ENCODE peak calls at places on chromosome 12, in four cellular contexts. X, S, N and W are unnamed samples.

GRCh38 chr12:132271755-132272092 is 57.7 kb downstream of the GALNT9 start:
- DNase-seq in X (no peak), S (no peak), N (no peak), W (no peak)

GRCh38 chr12:27305673-27306504 is 26.7 kb upstream of the BMAL2 start:
- DNase-seq in S (no peak), X (no peak), N (peak; percentile 28), W (peak; percentile 49)

GRCh38 chr12:109545826-109546225 is 27.5 kb downstream of the MMAB start:
- DNase-seq in S (no peak), X (no peak), N (no peak), W (no peak)

GRCh38 chr12:111359231-111359913 is 9.5 kb downstream of the PHETA1 start:
- DNase-seq in S (no peak), X (no peak), N (no peak), W (no peak)

GRCh38 chr12:56385873-56386272 is 23.2 kb upstream of the APOF start:
- DNase-seq in X (no peak), N (no peak), S (no peak), W (no peak)

GRCh38 chr12:130761537-130762318 is 45.6 kb upstream of the RIMBP2 start:
- DNase-seq in N (peak; percentile 54), S (peak; percentile 47), X (no peak), W (peak; percentile 72)

GRCh38 chr12:107126688-107127481 is 33.5 kb upstream of the CRY1 start:
- DNase-seq in N (no peak), S (no peak), X (no peak), W (no peak)

GRCh38 chr12:51896236-51896635 is 8.3 kb downstream of the ANKRD33 start:
- DNase-seq in S (no peak), N (no peak), X (no peak), W (no peak)

GRCh38 chr12:78703820-78704525 is 160.6 kb upstream of the SYT1 start:
- DNase-seq in X (no peak), S (no peak), N (no peak), W (peak; percentile 8)

GRCh38 chr12:131167334-131167733 is 213.6 kb downstream of the ADGRD1 start:
- DNase-seq in X (no peak), N (no peak), S (no peak), W (no peak)

GRCh38 chr12:105226219-105226618 is 9.8 kb downstream of the APPL2 start:
- DNase-seq in X (no peak), N (no peak), S (no peak), W (no peak)

GRCh38 chr12:108616941-108617858 is 16.5 kb downstream of the SELPLG start:
- DNase-seq in S (no peak), X (no peak), N (no peak), W (peak; percentile 48)

GRCh38 chr12:19760611-19761010 is 321.3 kb downstream of the AEBP2 start:
- DNase-seq in X (no peak), N (no peak), S (no peak), W (no peak)

GRCh38 chr12:55737581-55738112 is 5.3 kb upstream of the GDF11 start:
- DNase-seq in X (no peak), S (no peak), N (no peak), W (no peak)

GRCh38 chr12:65895759-65896656 is 71.7 kb downstream of the HMGA2 start:
- DNase-seq in X (no peak), N (peak; percentile 97), S (no peak), W (peak; percentile 57)

GRCh38 chr12:69947922-69948321 is 122.9 kb downstream of the MYRFL start:
- DNase-seq in X (no peak), S (no peak), N (no peak), W (no peak)

GRCh38 chr12:131950182-131950913 is 606 bp downstream of the EP400 start:
- DNase-seq in S (peak; percentile 76), X (no peak), N (no peak), W (no peak)

GRCh38 chr12:62191747-62192485 is 68.3 kb upstream of the USP15 start:
- DNase-seq in S (no peak), X (no peak), N (no peak), W (no peak)

GRCh38 chr12:85688837-85689236 is 147.4 kb downstream of the RASSF9 start:
- DNase-seq in X (no peak), N (no peak), S (no peak), W (no peak)

GRCh38 chr12:52956987-52957386 is 8.1 kb downstream of the KRT18 start:
- DNase-seq in S (no peak), N (no peak), X (no peak), W (peak; percentile 69)

GRCh38 chr12:110073049-110073831 is 24.9 kb upstream of the C12orf76 start:
- DNase-seq in S (no peak), X (no peak), N (no peak), W (no peak)

GRCh38 chr12:125079943-125080645 is 14.9 kb downstream of the AACS start:
- DNase-seq in X (no peak), N (no peak), S (no peak), W (no peak)

GRCh38 chr12:32027684-32028355 is 68.6 kb downstream of the RESF1 start:
- DNase-seq in X (no peak), S (no peak), N (no peak), W (no peak)

GRCh38 chr12:71415336-71416231 is 24.0 kb upstream of the LGR5 start:
- DNase-seq in S (peak; percentile 44), X (no peak), N (peak; percentile 60), W (peak; percentile 52)

GRCh38 chr12:78398750-78399149 is 465.8 kb upstream of the SYT1 start:
- DNase-seq in X (no peak), S (no peak), N (no peak), W (peak; percentile 67)

GRCh38 chr12:100174506-100174905 is 26.1 kb upstream of the ACTR6 start:
- DNase-seq in X (no peak), N (no peak), S (no peak), W (no peak)

GRCh38 chr12:123270380-123271181 is 1.1 kb downstream of the CDK2AP1 start:
- DNase-seq in X (no peak), S (peak; percentile 73), N (peak; percentile 23), W (no peak)

GRCh38 chr12:48198985-48199384 is 4.1 kb downstream of the OR10AD1 start:
- DNase-seq in S (no peak), X (no peak), N (no peak), W (no peak)

GRCh38 chr12:5185435-5186069 is 141.9 kb downstream of the KCNA5 start:
- DNase-seq in S (no peak), X (no peak), N (no peak), W (no peak)

GRCh38 chr12:106840217-106840616 is 65.7 kb downstream of the RIC8B start:
- DNase-seq in X (no peak), S (peak; percentile 37), N (peak; percentile 65), W (peak; percentile 80)

GRCh38 chr12:33614630-33615029 is 175.0 kb upstream of the SYT10 start:
- DNase-seq in N (no peak), X (no peak), S (no peak), W (no peak)

GRCh38 chr12:122029620-122030426 is 8.1 kb downstream of the BCL7A start:
- DNase-seq in X (no peak), S (peak; percentile 29), N (no peak), W (no peak)

GRCh38 chr12:120404271-120404670 is 33.6 kb upstream of the COX6A1 start:
- DNase-seq in S (peak; percentile 14), N (no peak), X (no peak), W (peak; percentile 36)

GRCh38 chr12:130013771-130014484 is 110.1 kb upstream of the TMEM132D start:
- DNase-seq in N (peak; percentile 26), S (peak; percentile 76), X (peak; percentile 62), W (peak; percentile 60)

GRCh38 chr12:93404961-93405849 is 27.5 kb downstream of the NUDT4 start:
- DNase-seq in X (no peak), N (no peak), S (no peak), W (no peak)

GRCh38 chr12:67512061-67512460 is 136.5 kb upstream of the DYRK2 start:
- DNase-seq in X (no peak), N (no peak), S (no peak), W (no peak)
- TF ChIP-seq JUN in X (no peak), N (no peak), S (no peak), W (no peak)

GRCh38 chr12:49552014-49552413 is 13.2 kb downstream of the KCNH3 start:
- DNase-seq in X (no peak), S (no peak), N (no peak), W (no peak)
- TF ChIP-seq RFX5 in X (no peak), S (no peak), N (no peak), W (no peak)

DNA sequence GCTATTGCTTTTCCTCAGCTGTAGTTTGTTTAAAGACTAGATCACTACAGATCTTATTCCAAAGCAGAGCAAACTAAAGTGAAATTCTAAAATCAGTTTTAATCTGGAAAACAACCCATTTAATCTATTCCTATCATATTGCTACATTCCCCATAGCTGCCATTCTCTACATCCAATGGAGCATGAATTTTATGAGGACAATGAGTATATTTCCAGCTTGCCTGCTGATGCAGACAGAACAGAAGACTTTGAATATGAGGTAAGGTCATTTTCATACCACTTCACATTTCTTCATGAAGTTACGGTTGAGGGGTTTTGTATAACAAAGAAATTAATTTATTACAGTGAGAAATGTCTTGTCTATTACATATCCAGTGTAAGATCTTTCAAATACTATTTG is 321.5 kb downstream of the PDZRN4 start:
- DNase-seq in X (no peak), N (no peak), S (no peak), W (no peak)
- TF ChIP-seq JUN in X (no peak), N (no peak), S (no peak), W (no peak)

GRCh38 chr12:68203460-68203875 is 22.1 kb downstream of the IL26 start:
- DNase-seq in X (no peak), N (no peak), S (no peak), W (no peak)

GRCh38 chr12:68210875-68211274 is 14.7 kb downstream of the IL26 start:
- DNase-seq in X (no peak), N (no peak), S (no peak), W (no peak)

DNA sequence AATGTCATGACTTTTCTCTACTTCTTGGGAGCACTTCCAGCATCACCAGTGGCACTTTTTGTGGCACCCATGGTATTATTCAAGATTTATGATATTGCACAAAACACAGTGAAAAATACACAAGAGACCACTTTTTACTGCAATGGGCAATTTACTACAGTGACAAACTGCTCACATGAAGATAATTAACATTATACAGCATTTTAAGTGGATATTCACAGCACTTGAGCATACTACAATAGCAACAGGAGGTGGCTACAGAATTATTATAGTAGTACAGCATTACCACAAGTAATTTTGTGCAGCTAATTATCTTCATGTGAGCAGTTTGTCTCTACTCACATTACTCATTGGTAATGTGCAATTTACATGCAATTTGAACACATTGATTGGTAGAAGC is 18.3 kb downstream of the IL26 start:
- DNase-seq in N (no peak), S (no peak), X (no peak), W (no peak)
- TF ChIP-seq RFX5 in N (no peak), S (no peak), X (no peak), W (no peak)

DNA sequence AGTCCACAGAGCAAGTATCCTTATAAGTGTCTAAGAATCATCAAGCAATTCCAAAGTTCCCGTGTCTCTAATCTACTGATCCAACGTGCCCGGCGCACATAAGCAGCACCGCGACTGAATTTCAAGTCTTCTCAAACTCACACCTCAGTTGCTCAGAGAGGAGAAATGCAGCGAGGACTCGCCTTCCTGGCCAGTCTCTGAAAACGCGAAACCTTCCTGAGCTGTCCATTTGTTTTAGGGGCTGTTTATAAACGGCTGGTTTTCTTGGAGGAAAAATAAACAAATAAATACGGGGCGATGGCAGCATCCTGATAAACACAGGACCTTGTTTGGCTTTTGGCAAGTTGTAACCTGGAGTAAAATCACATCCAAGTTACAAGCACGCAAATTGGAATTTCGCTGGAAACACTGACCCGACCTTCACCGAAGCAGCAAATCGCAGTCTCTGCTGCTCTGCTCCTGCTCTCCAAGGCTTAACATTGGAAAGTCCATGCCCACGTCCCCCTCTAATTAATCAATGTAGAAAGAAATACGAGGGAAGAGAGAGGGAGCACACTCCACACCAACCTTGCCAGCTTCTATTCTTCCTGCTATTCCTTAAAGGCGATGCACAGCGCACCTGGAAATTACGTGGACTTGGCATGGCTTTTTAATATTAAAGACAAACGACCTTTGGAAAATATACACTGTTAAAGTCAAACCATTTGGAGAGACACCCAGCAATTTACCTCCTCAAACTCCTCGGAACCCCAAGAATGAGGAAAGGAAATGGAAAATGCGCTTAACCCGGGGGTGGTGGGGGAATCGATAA is 248.7 kb downstream of the APAF1 start:
- DNase-seq in S (no peak), N (no peak), X (no peak), W (no peak)
- TF ChIP-seq JUN in S (no peak), N (no peak), X (no peak), W (no peak)